ENCODE peak calls at places on chromosome 10, in seven cellular contexts. L, U, J, F, G, N and O are unnamed samples.

GRCh38 chr10:75400163-75400768 is 1.3 kb downstream of the ZNF503 start:
- DNase-seq in J (no peak), U (no peak), L (no peak), F (no peak), N (no peak), G (peak; percentile 53), O (no peak)

GRCh38 chr10:128887856-128888255 is 579.2 kb upstream of the MGMT start:
- DNase-seq in J (no peak), N (no peak), F (no peak), U (no peak), L (no peak), G (no peak), O (no peak)

GRCh38 chr10:72375173-72375572 is 20.5 kb upstream of the DNAJB12 start:
- DNase-seq in N (no peak), L (no peak), F (no peak), U (no peak), G (peak; percentile 44), J (no peak), O (no peak)

GRCh38 chr10:15540729-15541128 is 169.6 kb upstream of the FAM171A1 start:
- DNase-seq in F (no peak), N (no peak), J (no peak), U (no peak), G (no peak), L (no peak), O (no peak)

GRCh38 chr10:106938448-106939014 is 226.0 kb downstream of the SORCS1 start:
- DNase-seq in U (no peak), G (no peak), N (no peak), F (no peak), L (no peak), J (no peak), O (no peak)

GRCh38 chr10:28541695-28542365 is 8.9 kb downstream of the WAC start:
- DNase-seq in N (no peak), J (no peak), U (no peak), G (peak; percentile 30), F (no peak), L (no peak), O (no peak)

GRCh38 chr10:16429539-16429938 is 7.3 kb upstream of the PTER start:
- DNase-seq in J (no peak), F (no peak), U (no peak), L (no peak), N (no peak), G (no peak), O (no peak)

GRCh38 chr10:11893749-11894278 is 70.7 kb downstream of the PROSER2 start:
- DNase-seq in L (no peak), G (no peak), U (no peak), F (no peak), J (no peak), N (no peak), O (no peak)

GRCh38 chr10:89789188-89789587 is 87.8 kb downstream of the KIF20B start:
- DNase-seq in L (no peak), U (no peak), G (no peak), F (no peak), J (no peak), N (no peak), O (no peak)

GRCh38 chr10:123890761-123891146 is 853 bp downstream of the CPXM2 start:
- DNase-seq in L (no peak), J (no peak), N (no peak), G (no peak), F (no peak), U (no peak), O (no peak)
- H3K4me3 ChIP-seq in L (no peak overlapping the region), J (peak overlapping the region; percentile 20), N (no peak overlapping the region), G (no peak overlapping the region), F (peak overlapping the region; percentile 51), U (peak overlapping the region; percentile 56), O (peak overlapping the region; percentile 38)

GRCh38 chr10:79136227-79137005 is 67.7 kb downstream of the ZMIZ1 start:
- DNase-seq in N (no peak), F (no peak), L (no peak), J (no peak), U (no peak), G (no peak), O (no peak)
- H3K4me1 ChIP-seq in N (peaks cover 45% of the 10 kb centered on the region), F (peaks cover 67% of the 10 kb centered on the region), L (peaks cover 33% of the 10 kb centered on the region), J (peaks cover 58% of the 10 kb centered on the region), U (peaks cover 27% of the 10 kb centered on the region), G (peaks cover 92% of the 10 kb centered on the region), O (peaks cover 12% of the 10 kb centered on the region)

DNA sequence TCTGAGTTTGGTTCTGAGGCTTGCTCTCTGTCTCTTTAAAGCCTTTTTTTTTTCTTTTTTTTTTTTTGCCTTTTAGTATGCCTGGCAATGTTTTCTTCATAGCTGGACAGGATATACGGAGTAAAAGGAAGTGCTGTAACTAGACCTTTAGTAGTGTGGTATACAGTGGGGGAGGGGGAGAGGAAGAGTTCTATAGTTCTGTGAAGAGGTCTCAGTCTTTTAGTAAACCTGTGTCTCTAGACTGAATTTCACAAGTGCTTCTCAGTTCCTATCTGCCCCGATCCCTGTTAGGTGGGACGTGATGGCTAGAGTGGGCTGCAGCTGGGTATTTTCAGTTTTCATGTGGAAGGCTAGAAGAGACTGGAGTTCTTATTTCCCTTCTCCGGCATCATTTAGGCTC is 3.1 kb upstream of the ABCC2 start:
- DNase-seq in L (no peak), J (no peak), U (no peak), F (no peak), N (no peak), G (peak; percentile 10), O (no peak)
- H3K27ac ChIP-seq in L (no peak overlapping the region), J (peak overlapping the region; percentile 79), U (peak overlapping the region; percentile 69), F (no peak overlapping the region), N (no peak overlapping the region), G (no peak overlapping the region), O (peak overlapping the region; percentile 15)

DNA sequence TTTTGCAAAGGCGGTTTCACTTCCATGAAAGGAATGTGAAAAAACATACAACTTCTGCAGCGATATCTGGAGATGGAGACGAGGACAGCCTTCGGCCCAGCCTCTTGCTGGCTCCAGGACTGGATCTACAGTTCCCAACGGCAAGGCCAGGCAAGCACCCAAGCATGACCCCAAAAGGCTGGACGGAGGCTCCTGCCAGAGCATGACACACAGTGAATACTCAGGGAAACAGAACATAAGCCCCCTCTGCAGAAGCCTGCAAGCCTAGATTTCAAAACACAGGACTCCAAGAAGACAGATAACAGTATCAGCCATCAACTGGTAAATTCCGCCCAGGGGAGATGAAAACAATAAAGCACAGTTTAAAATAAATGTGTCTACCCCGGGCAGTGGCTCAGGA is 3.3 kb upstream of the LRRC27 start:
- DNase-seq in J (no peak), N (no peak), L (no peak), G (no peak), F (no peak), U (no peak), O (no peak)
- H3K4me3 ChIP-seq in J (no peak overlapping the region), N (no peak overlapping the region), L (no peak overlapping the region), G (no peak overlapping the region), F (no peak overlapping the region), U (no peak overlapping the region), O (no peak overlapping the region)